ENCODE peak calls at places on chromosomes 13 and 19, in five cellular contexts. K is stimulated activated CD8-positive, alpha-beta memory T cell treated with anti-CD3 and anti-CD28 coated beads, Interleukin-7, amount 100 ng/mL, for 4 hours; C is tibial artery; Z is glutamatergic neuron; G is T-helper 17 cell. J is an unnamed sample.

GRCh38 chr13:90545070-90545840 is 802.2 kb upstream of the MIR17HG start:
- DNase-seq in K (no peak), C (no peak), Z (no peak), G (no peak), J (no peak)

GRCh38 chr19:33641956-33642498 is 20.3 kb downstream of the CHST8 start:
- DNase-seq in K (no peak), C (no peak), Z (no peak), G (no peak), J (no peak)

GRCh38 chr19:4425531-4425930 is 23.1 kb downstream of the CHAF1A start:
- DNase-seq in K (no peak), C (no peak), Z (no peak), G (no peak), J (no peak)

GRCh38 chr13:72304121-72304745 is 423.2 kb downstream of the MZT1 start:
- DNase-seq in K (no peak), C (no peak), Z (no peak), G (no peak), J (no peak)

GRCh38 chr19:37583340-37583739 is 11.3 kb downstream of the ZNF571 start:
- DNase-seq in K (no peak), C (no peak), Z (no peak), G (no peak), J (no peak)

GRCh38 chr13:39765801-39766463 is 110.5 kb downstream of the COG6 start:
- DNase-seq in K (no peak), C (no peak), Z (peak; percentile 51), G (no peak), J (no peak)

GRCh38 chr13:109858319-109858718 is 71.9 kb upstream of the IRS2 start:
- DNase-seq in K (no peak), C (no peak), Z (no peak), G (no peak), J (no peak)

GRCh38 chr19:28607066-28607583 is 605.8 kb downstream of the UQCRFS1 start:
- DNase-seq in K (no peak), C (no peak), Z (no peak), G (no peak), J (no peak)

GRCh38 chr13:23467048-23467931 is 33.8 kb upstream of the SACS start:
- DNase-seq in K (no peak), C (no peak), Z (peak; percentile 62), G (no peak), J (no peak)

GRCh38 chr13:114173753-114174152 is 5.3 kb upstream of the CFAP97D2 start:
- DNase-seq in K (no peak), C (no peak), Z (no peak), G (no peak), J (no peak)

GRCh38 chr13:31878955-31879354 is 139.6 kb downstream of the RXFP2 start:
- DNase-seq in K (no peak), C (no peak), Z (no peak), G (no peak), J (no peak)

GRCh38 chr19:12974301-12975220 is 5.2 kb downstream of the DAND5 start:
- DNase-seq in K (no peak), C (no peak), Z (peak; percentile 65), G (no peak), J (no peak)

GRCh38 chr19:5547881-5548280 is 19.9 kb downstream of the TINCR start:
- DNase-seq in K (no peak), C (no peak), Z (peak; percentile 53), G (no peak), J (no peak)

GRCh38 chr19:2877398-2878331 is 10.5 kb downstream of the ZNF556 start:
- DNase-seq in K (no peak), C (peak; percentile 9), Z (no peak), G (no peak), J (no peak)

GRCh38 chr19:39830847-39831246 is 3.1 kb downstream of the DYRK1B start:
- DNase-seq in K (no peak), C (no peak), Z (no peak), G (no peak), J (no peak)

GRCh38 chr13:71021810-71022422 is 845.1 kb downstream of the DACH1 start:
- DNase-seq in K (no peak), C (no peak), Z (no peak), G (no peak), J (no peak)

GRCh38 chr19:57566396-57567256 is 7.0 kb upstream of the ZNF550 start:
- DNase-seq in K (no peak), C (no peak), Z (no peak), G (no peak), J (no peak)

GRCh38 chr13:42899266-42899665 is 92.8 kb downstream of the EPSTI1 start:
- DNase-seq in K (no peak), C (no peak), Z (no peak), G (no peak), J (no peak)

GRCh38 chr19:13795595-13796300 is 505 bp downstream of the ZSWIM4 start:
- DNase-seq in K (no peak), C (peak; percentile 73), Z (peak; percentile 50), G (no peak), J (peak; percentile 54)

GRCh38 chr13:27712421-27712820 is 79.9 kb upstream of the GSX1 start:
- DNase-seq in K (no peak), C (no peak), Z (no peak), G (no peak), J (no peak)

GRCh38 chr19:48060381-48060780 is 16.5 kb upstream of the CABP5 start:
- DNase-seq in K (no peak), C (no peak), Z (no peak), G (no peak), J (no peak)

GRCh38 chr13:76890036-76890435 is 3.8 kb upstream of the KCTD12 start:
- DNase-seq in K (no peak), C (no peak), Z (no peak), G (no peak), J (no peak)

GRCh38 chr19:2469102-2469914 is 6.6 kb upstream of the GADD45B start:
- DNase-seq in K (no peak), C (no peak), Z (peak; percentile 56), G (no peak), J (no peak)

GRCh38 chr13:70814684-70815083 is 706.4 kb upstream of the KLHL1 start:
- DNase-seq in K (no peak), C (no peak), Z (no peak), G (no peak), J (no peak)

GRCh38 chr13:28347456-28348371 is 147.2 kb downstream of the FLT1 start:
- DNase-seq in K (no peak), C (no peak), Z (no peak), G (no peak), J (no peak)

GRCh38 chr19:43527860-43528622 is 1.0 kb upstream of the ETHE1 start:
- DNase-seq in K (no peak), C (peak; percentile 69), Z (no peak), G (no peak), J (no peak)

GRCh38 chr19:38852231-38853044 is 2.7 kb upstream of the HNRNPL start:
- DNase-seq in K (peak; percentile 55), C (peak; percentile 83), Z (peak; percentile 35), G (peak; percentile 25), J (peak; percentile 73)

GRCh38 chr19:47456721-47457478 is 14.8 kb downstream of the SLC8A2 start:
- DNase-seq in K (no peak), C (no peak), Z (no peak), G (no peak), J (no peak)

GRCh38 chr13:74575729-74576125 is 441.5 kb upstream of the KLF12 start:
- DNase-seq in K (peak; percentile 8), C (peak; percentile 90), Z (peak; percentile 76), G (peak; percentile 19), J (no peak)

GRCh38 chr13:101634142-101634541 is 181.7 kb downstream of the ITGBL1 start:
- DNase-seq in K (no peak), C (no peak), Z (no peak), G (no peak), J (no peak)

GRCh38 chr19:3507371-3508120 is 1.4 kb downstream of the FZR1 start:
- DNase-seq in K (no peak), C (no peak), Z (peak; percentile 40), G (no peak), J (no peak)

GRCh38 chr13:26695891-26696311 is 64.7 kb downstream of the GPR12 start:
- DNase-seq in K (no peak), C (no peak), Z (no peak), G (no peak), J (no peak)

GRCh38 chr13:109955598-109955997 is 169.2 kb upstream of the IRS2 start:
- DNase-seq in K (no peak), C (no peak), Z (no peak), G (no peak), J (no peak)

GRCh38 chr13:113561417-113562084 is 23.0 kb upstream of the TFDP1 start:
- DNase-seq in K (no peak), C (no peak), Z (no peak), G (no peak), J (no peak)

GRCh38 chr19:39064405-39064804 is 19.8 kb upstream of the ACP7 start:
- DNase-seq in K (no peak), C (no peak), Z (no peak), G (no peak), J (no peak)

GRCh38 chr19:50516859-50517703 is 3.4 kb upstream of the ASPDH start:
- DNase-seq in K (no peak), C (no peak), Z (no peak), G (no peak), J (no peak)

GRCh38 chr13:51895906-51896888 is 34.4 kb downstream of the CCDC70 start:
- DNase-seq in K (no peak), C (no peak), Z (peak; percentile 69), G (peak; percentile 15), J (no peak)

GRCh38 chr13:35879111-35879510 is 252.1 kb downstream of the DCLK1 start:
- DNase-seq in K (no peak), C (no peak), Z (no peak), G (no peak), J (no peak)

GRCh38 chr13:45951724-45952123 is 100.2 kb upstream of the SIAH3 start:
- DNase-seq in K (no peak), C (no peak), Z (no peak), G (no peak), J (no peak)